ENCODE peak calls at places on chromosomes 3 and 15, in six cellular contexts. N is adrenal gland; F is pancreas; J is H54; M is epithelial cell of esophagus; B is CD4-positive, alpha-beta T cell. T is an unnamed sample.
A peak's percentile ranks its signal among the peaks of the same experiment; 100 is the strongest.

GRCh38 chr3:4999626-5000184 is 20.5 kb downstream of the BHLHE40 start:
- DNase-seq in F (no peak), B (no peak), M (peak; percentile 84), N (no peak), J (no peak), T (no peak)

GRCh38 chr15:38536201-38536676 is 28.4 kb downstream of the RASGRP1 start:
- DNase-seq in J (no peak), N (peak; percentile 68), M (no peak), B (no peak), F (peak; percentile 22), T (no peak)

GRCh38 chr3:115760722-115761121 is 137.4 kb downstream of the GAP43 start:
- DNase-seq in N (no peak), B (no peak), J (no peak), M (no peak), F (no peak), T (no peak)

GRCh38 chr15:57902155-57902554 is 163.4 kb downstream of the ALDH1A2 start:
- DNase-seq in N (no peak), J (no peak), B (no peak), M (no peak), F (no peak), T (no peak)

GRCh38 chr3:37853691-37854413 is 7.8 kb upstream of the CTDSPL start:
- DNase-seq in N (no peak), J (no peak), M (peak; percentile 99), F (no peak), B (no peak), T (no peak)

GRCh38 chr15:28960979-28961378 is 75.2 kb downstream of the APBA2 start:
- DNase-seq in B (no peak), M (peak; percentile 88), N (no peak), J (peak; percentile 63), F (no peak), T (no peak)

GRCh38 chr3:196660381-196661166 is 21.1 kb downstream of the NRROS start:
- DNase-seq in F (peak; percentile 72), J (no peak), M (peak; percentile 57), N (no peak), B (no peak), T (no peak)

GRCh38 chr3:195446359-195446758 is 3.5 kb upstream of the ACAP2 start:
- DNase-seq in J (no peak), M (no peak), B (no peak), N (no peak), F (no peak), T (no peak)

T was measured in left lung.